ENCODE peak calls at places on chromosomes 4 and X, in six cellular contexts. Z is WTC11, B is NCI-H1436, D is choroid plexus epithelial cell, P is B cell, M is right cardiac atrium. L is an unnamed sample.

GRCh38 chr4:1939664-1940509 is 68.7 kb downstream of the NSD2 start:
- DNase-seq in P (no peak), D (peak), B (no peak), Z (no peak), M (no peak), L (peak)

GRCh38 chrX:74277320-74277719 is 26.7 kb upstream of the ZCCHC13 start:
- DNase-seq in M (no peak), Z (no peak), B (no peak), D (no peak), P (no peak), L (no peak)

GRCh38 chrX:131827935-131828334 is 195.2 kb upstream of the STK26 start:
- DNase-seq in P (peak), D (peak), Z (peak), M (no peak), B (peak), L (peak)

GRCh38 chr4:120857312-120857711 is 65.2 kb downstream of the PRDM5 start:
- DNase-seq in Z (no peak), M (no peak), D (peak), B (no peak), P (no peak), L (no peak)

GRCh38 chr4:165351359-165352130 is 24.1 kb downstream of the MSMO1 start:
- DNase-seq in D (no peak), B (no peak), Z (peak), P (no peak), M (no peak), L (no peak)

GRCh38 chrX:134026732-134027311 is 41.4 kb upstream of the GPC3 start:
- DNase-seq in P (no peak), Z (peak), B (no peak), M (no peak), D (peak), L (peak)

GRCh38 chrX:14398725-14399124 is 130.6 kb upstream of the GLRA2 start:
- DNase-seq in Z (no peak), M (no peak), P (no peak), B (no peak), D (peak), L (peak)

GRCh38 chrX:119686087-119686639 is 6.8 kb downstream of the SEPTIN6 start:
- DNase-seq in D (no peak), B (peak), M (no peak), P (peak), Z (no peak), L (peak)

GRCh38 chrX:43357741-43358140 is 298.4 kb upstream of the MAOA start:
- DNase-seq in Z (no peak), B (no peak), P (no peak), M (no peak), D (no peak), L (no peak)

GRCh38 chr4:127162741-127163140 is 470.0 kb upstream of the INTU start:
- DNase-seq in P (no peak), Z (no peak), B (no peak), M (no peak), D (peak), L (peak)

L was measured in mesenchymal stem cell.